ENCODE peak calls at places on chromosomes 6 and 20, in six cellular contexts. One of them, this sample, is unnamed.

GRCh38 chr20:62365814-62366369 is 1.2 kb downstream of the LAMA5 start:
- DNase-seq in NCI-H460: no peak
- DNase-seq in brain microvascular endothelial cell: no peak
- DNase-seq in stimulated activated CD8-positive, alpha-beta memory T cell treated with anti-CD3 and anti-CD28 coated beads, Interleukin-4, amount 100 ng/mL, for 48 hours: no peak
- DNase-seq in CD8-positive, alpha-beta memory T cell: no peak
- DNase-seq in AG08395: no peak
- DNase-seq in this sample: no peak

GRCh38 chr6:31821301-31822037 is 6.1 kb upstream of the HSPA1B start:
- DNase-seq in NCI-H460: peak
- DNase-seq in brain microvascular endothelial cell: no peak
- DNase-seq in stimulated activated CD8-positive, alpha-beta memory T cell treated with anti-CD3 and anti-CD28 coated beads, Interleukin-4, amount 100 ng/mL, for 48 hours: peak
- DNase-seq in CD8-positive, alpha-beta memory T cell: peak
- DNase-seq in AG08395: peak
- DNase-seq in this sample: peak

GRCh38 chr20:51460569-51461265 is 81.8 kb downstream of the NFATC2 start:
- DNase-seq in NCI-H460: no peak
- DNase-seq in brain microvascular endothelial cell: no peak
- DNase-seq in stimulated activated CD8-positive, alpha-beta memory T cell treated with anti-CD3 and anti-CD28 coated beads, Interleukin-4, amount 100 ng/mL, for 48 hours: no peak
- DNase-seq in CD8-positive, alpha-beta memory T cell: no peak
- DNase-seq in AG08395: no peak
- DNase-seq in this sample: no peak

GRCh38 chr6:158847786-158848185 is 28.6 kb upstream of the EZR start:
- DNase-seq in NCI-H460: no peak
- DNase-seq in brain microvascular endothelial cell: no peak
- DNase-seq in stimulated activated CD8-positive, alpha-beta memory T cell treated with anti-CD3 and anti-CD28 coated beads, Interleukin-4, amount 100 ng/mL, for 48 hours: no peak
- DNase-seq in CD8-positive, alpha-beta memory T cell: no peak
- DNase-seq in AG08395: no peak
- DNase-seq in this sample: no peak

GRCh38 chr20:9889270-9889981 is 50.5 kb upstream of the PAK5 start:
- DNase-seq in NCI-H460: no peak
- DNase-seq in brain microvascular endothelial cell: no peak
- DNase-seq in stimulated activated CD8-positive, alpha-beta memory T cell treated with anti-CD3 and anti-CD28 coated beads, Interleukin-4, amount 100 ng/mL, for 48 hours: no peak
- DNase-seq in CD8-positive, alpha-beta memory T cell: no peak
- DNase-seq in AG08395: no peak
- DNase-seq in this sample: peak

GRCh38 chr6:118890997-118891790 is 2.8 kb upstream of the ASF1A start:
- DNase-seq in NCI-H460: no peak
- DNase-seq in brain microvascular endothelial cell: no peak
- DNase-seq in stimulated activated CD8-positive, alpha-beta memory T cell treated with anti-CD3 and anti-CD28 coated beads, Interleukin-4, amount 100 ng/mL, for 48 hours: no peak
- DNase-seq in CD8-positive, alpha-beta memory T cell: peak
- DNase-seq in AG08395: no peak
- DNase-seq in this sample: no peak

GRCh38 chr6:127277878-127278843 is 11.5 kb downstream of the RNF146 start:
- DNase-seq in NCI-H460: no peak
- DNase-seq in brain microvascular endothelial cell: no peak
- DNase-seq in stimulated activated CD8-positive, alpha-beta memory T cell treated with anti-CD3 and anti-CD28 coated beads, Interleukin-4, amount 100 ng/mL, for 48 hours: no peak
- DNase-seq in CD8-positive, alpha-beta memory T cell: no peak
- DNase-seq in AG08395: no peak
- DNase-seq in this sample: no peak

GRCh38 chr6:41531591-41532582 is 14.3 kb upstream of the FOXP4 start:
- DNase-seq in NCI-H460: no peak
- DNase-seq in brain microvascular endothelial cell: peak
- DNase-seq in stimulated activated CD8-positive, alpha-beta memory T cell treated with anti-CD3 and anti-CD28 coated beads, Interleukin-4, amount 100 ng/mL, for 48 hours: peak
- DNase-seq in CD8-positive, alpha-beta memory T cell: peak
- DNase-seq in AG08395: peak
- DNase-seq in this sample: peak

GRCh38 chr20:63686492-63687321 is 9.7 kb upstream of the TNFRSF6B start:
- DNase-seq in NCI-H460: peak
- DNase-seq in brain microvascular endothelial cell: peak
- DNase-seq in stimulated activated CD8-positive, alpha-beta memory T cell treated with anti-CD3 and anti-CD28 coated beads, Interleukin-4, amount 100 ng/mL, for 48 hours: peak
- DNase-seq in CD8-positive, alpha-beta memory T cell: no peak
- DNase-seq in AG08395: peak
- DNase-seq in this sample: no peak

GRCh38 chr6:14209005-14209404 is 91.4 kb downstream of the CD83 start:
- DNase-seq in NCI-H460: no peak
- DNase-seq in brain microvascular endothelial cell: no peak
- DNase-seq in stimulated activated CD8-positive, alpha-beta memory T cell treated with anti-CD3 and anti-CD28 coated beads, Interleukin-4, amount 100 ng/mL, for 48 hours: no peak
- DNase-seq in CD8-positive, alpha-beta memory T cell: no peak
- DNase-seq in AG08395: no peak
- DNase-seq in this sample: no peak

GRCh38 chr20:3788685-3789155 is 2.2 kb upstream of the CENPB start:
- DNase-seq in NCI-H460: peak
- DNase-seq in brain microvascular endothelial cell: no peak
- DNase-seq in stimulated activated CD8-positive, alpha-beta memory T cell treated with anti-CD3 and anti-CD28 coated beads, Interleukin-4, amount 100 ng/mL, for 48 hours: no peak
- DNase-seq in CD8-positive, alpha-beta memory T cell: no peak
- DNase-seq in AG08395: no peak
- DNase-seq in this sample: no peak

GRCh38 chr6:147909645-147910044 is 401.2 kb downstream of the SAMD5 start:
- DNase-seq in NCI-H460: no peak
- DNase-seq in brain microvascular endothelial cell: peak
- DNase-seq in stimulated activated CD8-positive, alpha-beta memory T cell treated with anti-CD3 and anti-CD28 coated beads, Interleukin-4, amount 100 ng/mL, for 48 hours: no peak
- DNase-seq in CD8-positive, alpha-beta memory T cell: no peak
- DNase-seq in AG08395: peak
- DNase-seq in this sample: no peak

GRCh38 chr6:101445527-101445926 is 52.0 kb downstream of the GRIK2 start:
- DNase-seq in NCI-H460: no peak
- DNase-seq in brain microvascular endothelial cell: no peak
- DNase-seq in stimulated activated CD8-positive, alpha-beta memory T cell treated with anti-CD3 and anti-CD28 coated beads, Interleukin-4, amount 100 ng/mL, for 48 hours: no peak
- DNase-seq in CD8-positive, alpha-beta memory T cell: no peak
- DNase-seq in AG08395: peak
- DNase-seq in this sample: no peak

GRCh38 chr6:139372326-139373153 is 1.9 kb downstream of the CITED2 start:
- DNase-seq in NCI-H460: no peak
- DNase-seq in brain microvascular endothelial cell: no peak
- DNase-seq in stimulated activated CD8-positive, alpha-beta memory T cell treated with anti-CD3 and anti-CD28 coated beads, Interleukin-4, amount 100 ng/mL, for 48 hours: no peak
- DNase-seq in CD8-positive, alpha-beta memory T cell: no peak
- DNase-seq in AG08395: no peak
- DNase-seq in this sample: no peak

GRCh38 chr20:32462900-32463641 is 104.9 kb downstream of the ASXL1 start:
- DNase-seq in NCI-H460: no peak
- DNase-seq in brain microvascular endothelial cell: no peak
- DNase-seq in stimulated activated CD8-positive, alpha-beta memory T cell treated with anti-CD3 and anti-CD28 coated beads, Interleukin-4, amount 100 ng/mL, for 48 hours: no peak
- DNase-seq in CD8-positive, alpha-beta memory T cell: no peak
- DNase-seq in AG08395: no peak
- DNase-seq in this sample: no peak

GRCh38 chr20:32359633-32360332 is 1.7 kb downstream of the ASXL1 start:
- DNase-seq in NCI-H460: no peak
- DNase-seq in brain microvascular endothelial cell: peak
- DNase-seq in stimulated activated CD8-positive, alpha-beta memory T cell treated with anti-CD3 and anti-CD28 coated beads, Interleukin-4, amount 100 ng/mL, for 48 hours: no peak
- DNase-seq in CD8-positive, alpha-beta memory T cell: peak
- DNase-seq in AG08395: peak
- DNase-seq in this sample: no peak

GRCh38 chr6:85008311-85009015 is 244.1 kb upstream of the TBX18 start:
- DNase-seq in NCI-H460: no peak
- DNase-seq in brain microvascular endothelial cell: peak
- DNase-seq in stimulated activated CD8-positive, alpha-beta memory T cell treated with anti-CD3 and anti-CD28 coated beads, Interleukin-4, amount 100 ng/mL, for 48 hours: no peak
- DNase-seq in CD8-positive, alpha-beta memory T cell: no peak
- DNase-seq in AG08395: peak
- DNase-seq in this sample: no peak

GRCh38 chr6:169490830-169491229 is 211.0 kb downstream of the WDR27 start:
- DNase-seq in NCI-H460: no peak
- DNase-seq in brain microvascular endothelial cell: no peak
- DNase-seq in stimulated activated CD8-positive, alpha-beta memory T cell treated with anti-CD3 and anti-CD28 coated beads, Interleukin-4, amount 100 ng/mL, for 48 hours: no peak
- DNase-seq in CD8-positive, alpha-beta memory T cell: no peak
- DNase-seq in AG08395: peak
- DNase-seq in this sample: no peak

This sample was measured in DND-41.